ENCODE peak calls at places on chromosomes 3 and 15, in six cellular contexts. Y is fibroblast of lung, K is glutamatergic neuron, S is cardiac muscle cell, G is activated B cell treated with CpG ODN at 0.5 μM for 24 hours, B is left ventricle myocardium inferior. H is an unnamed sample.

GRCh38 chr3:14364580-14365292 is 37.7 kb upstream of the SLC6A6 start:
- DNase-seq in Y (no peak), K (no peak), S (no peak), G (no peak), B (no peak), H (no peak)

GRCh38 chr3:58672880-58673279 is 6.3 kb upstream of the FAM3D start:
- DNase-seq in Y (no peak), K (no peak), S (no peak), G (no peak), B (no peak), H (no peak)

GRCh38 chr15:45458746-45459403 is 63.7 kb downstream of the SLC30A4 start:
- DNase-seq in Y (peak), K (peak), S (peak), G (peak), B (peak), H (peak)

GRCh38 chr3:129233538-129233937 is 15.9 kb upstream of the COPG1 start:
- DNase-seq in Y (no peak), K (no peak), S (no peak), G (peak), B (peak), H (no peak)

GRCh38 chr3:105982207-105982606 is 113.4 kb upstream of the CBLB start:
- DNase-seq in Y (no peak), K (no peak), S (no peak), G (no peak), B (no peak), H (no peak)

GRCh38 chr15:39495871-39496459 is 84.9 kb upstream of the THBS1 start:
- DNase-seq in Y (peak), K (no peak), S (peak), G (no peak), B (no peak), H (no peak)

GRCh38 chr3:197847866-197848401 is 56.9 kb downstream of the LRCH3 start:
- DNase-seq in Y (peak), K (no peak), S (no peak), G (no peak), B (no peak), H (no peak)

GRCh38 chr3:56613016-56613415 is 56.0 kb downstream of the CCDC66 start:
- DNase-seq in Y (no peak), K (no peak), S (no peak), G (no peak), B (no peak), H (no peak)

GRCh38 chr3:45321607-45322391 is 66.6 kb upstream of the LARS2 start:
- DNase-seq in Y (no peak), K (no peak), S (no peak), G (no peak), B (no peak), H (no peak)

GRCh38 chr3:125148836-125149235 is 63.7 kb downstream of the SLC12A8 start:
- DNase-seq in Y (peak), K (no peak), S (no peak), G (no peak), B (peak), H (no peak)

GRCh38 chr15:76401285-76401684 is 64.7 kb downstream of the ISL2 start:
- DNase-seq in Y (peak), K (no peak), S (peak), G (no peak), B (no peak), H (no peak)

GRCh38 chr3:171387047-171387446 is 73.2 kb downstream of the TNIK start:
- DNase-seq in Y (no peak), K (no peak), S (no peak), G (no peak), B (no peak), H (no peak)

GRCh38 chr15:66948294-66948693 is 117.1 kb upstream of the SMAD3 start:
- DNase-seq in Y (peak), K (no peak), S (no peak), G (no peak), B (no peak), H (no peak)

GRCh38 chr3:183553263-183554026 is 2.1 kb downstream of the KLHL6 start:
- DNase-seq in Y (no peak), K (no peak), S (no peak), G (no peak), B (no peak), H (no peak)

GRCh38 chr3:186365202-186365974 is 3.4 kb upstream of the DGKG start:
- DNase-seq in Y (no peak), K (no peak), S (no peak), G (no peak), B (peak), H (no peak)

GRCh38 chr15:55267401-55268053 is 22.1 kb downstream of the RAB27A start:
- DNase-seq in Y (peak), K (no peak), S (peak), G (peak), B (peak), H (no peak)

GRCh38 chr3:113676252-113676651 is 20.2 kb downstream of the USF3 start:
- DNase-seq in Y (no peak), K (no peak), S (no peak), G (no peak), B (no peak), H (no peak)

GRCh38 chr3:160613661-160614060 is 48.3 kb upstream of the KPNA4 start:
- DNase-seq in Y (no peak), K (no peak), S (no peak), G (no peak), B (no peak), H (no peak)

GRCh38 chr3:69212411-69213160 is 90.2 kb upstream of the LMOD3 start:
- DNase-seq in Y (peak), K (no peak), S (peak), G (no peak), B (no peak), H (no peak)

GRCh38 chr3:171057075-171057474 is 30.6 kb upstream of the SLC2A2 start:
- DNase-seq in Y (no peak), K (no peak), S (no peak), G (no peak), B (no peak), H (no peak)

GRCh38 chr3:14039149-14039548 is 85.5 kb downstream of the CHCHD4 start:
- DNase-seq in Y (no peak), K (no peak), S (no peak), G (no peak), B (no peak), H (no peak)

GRCh38 chr15:32706704-32707103 is 11.1 kb upstream of the GREM1 start:
- DNase-seq in Y (peak), K (no peak), S (no peak), G (no peak), B (no peak), H (no peak)

GRCh38 chr3:37904614-37905047 is 43.0 kb downstream of the CTDSPL start:
- DNase-seq in Y (peak), K (no peak), S (peak), G (no peak), B (no peak), H (no peak)

GRCh38 chr15:71647479-71647792 is 162.9 kb upstream of the NR2E3 start:
- DNase-seq in Y (peak), K (no peak), S (no peak), G (no peak), B (no peak), H (no peak)

GRCh38 chr3:138774529-138775253 is 60.0 kb downstream of the PIK3CB start:
- DNase-seq in Y (peak), K (no peak), S (peak), G (no peak), B (no peak), H (no peak)

GRCh38 chr15:98433856-98434255 is 214.5 kb upstream of the IGF1R start:
- DNase-seq in Y (no peak), K (no peak), S (no peak), G (no peak), B (no peak), H (no peak)

GRCh38 chr3:58645726-58646125 is 20.8 kb downstream of the FAM3D start:
- DNase-seq in Y (no peak), K (no peak), S (no peak), G (no peak), B (no peak), H (no peak)

GRCh38 chr15:66819084-66819483 is 117.0 kb downstream of the SMAD6 start:
- DNase-seq in Y (no peak), K (no peak), S (no peak), G (no peak), B (no peak), H (no peak)

GRCh38 chr3:70281663-70282062 is 30.8 kb downstream of the MDFIC2 start:
- DNase-seq in Y (no peak), K (no peak), S (no peak), G (no peak), B (no peak), H (no peak)

GRCh38 chr15:40968290-40969085 is 15.2 kb downstream of the CHAC1 start:
- DNase-seq in Y (no peak), K (no peak), S (no peak), G (no peak), B (no peak), H (no peak)

GRCh38 chr3:42056840-42057239 is 34.3 kb upstream of the TRAK1 start:
- DNase-seq in Y (no peak), K (no peak), S (no peak), G (no peak), B (no peak), H (no peak)

GRCh38 chr3:105785790-105786189 is 83.0 kb downstream of the CBLB start:
- DNase-seq in Y (no peak), K (no peak), S (no peak), G (no peak), B (peak), H (no peak)

GRCh38 chr15:80099246-80099645 is 39.8 kb downstream of the ZFAND6 start:
- DNase-seq in Y (no peak), K (no peak), S (no peak), G (no peak), B (no peak), H (no peak)

GRCh38 chr3:4011136-4011535 is 211.9 kb downstream of the LRRN1 start:
- DNase-seq in Y (no peak), K (no peak), S (no peak), G (no peak), B (no peak), H (no peak)

GRCh38 chr3:147688868-147689267 is 279.7 kb downstream of the ZIC1 start:
- DNase-seq in Y (no peak), K (no peak), S (no peak), G (no peak), B (no peak), H (no peak)
- TF ChIP-seq CTCF in Y (no peak), K (no peak), S (no peak), G (no peak), B (no peak), H (no peak)

GRCh38 chr3:178859386-178859785 is 212.2 kb downstream of the ZMAT3 start:
- DNase-seq in Y (no peak), K (no peak), S (no peak), G (no peak), B (no peak), H (no peak)
- TF ChIP-seq CTCF in Y (no peak), K (no peak), S (no peak), G (no peak), B (no peak), H (no peak)

DNA sequence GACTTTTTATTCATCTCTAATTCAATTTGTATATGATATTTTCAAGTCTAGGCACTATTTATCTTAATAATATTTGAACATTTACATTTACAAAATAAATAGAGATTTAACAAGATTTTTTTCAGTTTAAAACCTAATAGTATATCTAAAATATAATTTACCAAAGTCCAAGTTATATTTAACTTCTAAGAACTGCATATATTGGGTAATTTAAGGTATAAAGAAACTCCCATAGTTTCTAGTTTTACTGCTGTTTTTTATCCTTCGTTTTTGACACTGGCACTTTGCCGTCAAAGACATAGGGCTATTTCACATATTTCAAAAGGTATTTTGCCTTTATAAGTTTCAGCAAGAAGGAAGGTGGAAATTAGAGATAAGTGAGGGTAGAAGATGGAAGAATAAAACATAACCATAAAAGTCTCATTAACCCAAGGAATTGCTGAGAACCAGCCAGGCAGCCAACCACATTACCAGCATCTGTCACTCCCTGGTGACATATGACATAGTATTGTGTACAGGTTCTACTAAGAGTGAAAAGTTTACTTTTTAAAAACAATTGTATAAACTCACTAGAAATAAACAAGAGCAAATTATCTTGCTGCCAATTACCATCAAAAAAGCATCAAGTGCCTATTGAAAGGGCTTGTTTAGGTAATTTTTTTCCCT is 251.5 kb downstream of the NSUN3 start:
- DNase-seq in Y (no peak), K (no peak), S (no peak), G (no peak), B (no peak), H (no peak)
- TF ChIP-seq CTCF in Y (no peak), K (no peak), S (no peak), G (no peak), B (no peak), H (no peak)

GRCh38 chr3:122265937-122266336 is 59.1 kb upstream of the CSTA start:
- DNase-seq in Y (no peak), K (no peak), S (no peak), G (no peak), B (no peak), H (no peak)
- TF ChIP-seq CTCF in Y (no peak), K (no peak), S (no peak), G (no peak), B (no peak), H (no peak)

DNA sequence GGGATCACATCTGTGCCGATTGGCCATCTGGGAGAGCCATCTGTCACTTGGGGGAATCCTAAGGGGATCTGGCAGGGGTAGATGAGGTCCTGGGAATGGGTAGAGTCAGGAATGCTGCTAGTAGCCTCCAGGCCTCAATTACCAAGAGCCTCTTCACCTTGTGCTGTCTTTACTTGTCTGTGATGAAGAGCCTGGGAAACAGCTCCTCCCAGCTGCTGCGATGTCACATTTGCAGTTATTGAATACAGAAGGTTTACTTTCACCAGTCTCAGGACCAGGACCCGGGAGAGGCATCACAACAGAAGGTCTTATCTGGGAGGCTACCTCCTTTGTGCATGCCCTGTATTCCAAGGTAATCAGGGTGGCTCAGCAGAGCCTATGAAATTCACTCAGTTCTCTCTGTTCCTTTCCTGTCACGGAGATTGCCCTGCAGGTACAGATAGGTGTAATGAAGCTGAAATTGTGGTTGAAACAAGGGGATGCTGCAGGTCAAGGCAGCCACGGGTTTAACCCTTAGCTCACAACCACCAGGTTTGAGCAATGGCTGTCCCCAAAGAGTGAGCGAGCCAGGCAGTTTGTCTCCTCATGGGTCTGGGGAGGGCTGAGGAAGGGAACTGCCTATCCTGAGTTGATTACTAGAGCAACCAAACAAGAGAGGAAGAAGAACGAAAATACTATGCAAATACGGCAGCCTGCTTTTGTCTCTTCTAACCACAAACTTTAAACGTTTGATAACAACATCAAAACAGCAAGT is 298.9 kb upstream of the RORA start:
- DNase-seq in Y (no peak), K (peak), S (no peak), G (no peak), B (no peak), H (no peak)
- TF ChIP-seq CTCF in Y (no peak), K (no peak), S (no peak), G (no peak), B (no peak), H (no peak)

DNA sequence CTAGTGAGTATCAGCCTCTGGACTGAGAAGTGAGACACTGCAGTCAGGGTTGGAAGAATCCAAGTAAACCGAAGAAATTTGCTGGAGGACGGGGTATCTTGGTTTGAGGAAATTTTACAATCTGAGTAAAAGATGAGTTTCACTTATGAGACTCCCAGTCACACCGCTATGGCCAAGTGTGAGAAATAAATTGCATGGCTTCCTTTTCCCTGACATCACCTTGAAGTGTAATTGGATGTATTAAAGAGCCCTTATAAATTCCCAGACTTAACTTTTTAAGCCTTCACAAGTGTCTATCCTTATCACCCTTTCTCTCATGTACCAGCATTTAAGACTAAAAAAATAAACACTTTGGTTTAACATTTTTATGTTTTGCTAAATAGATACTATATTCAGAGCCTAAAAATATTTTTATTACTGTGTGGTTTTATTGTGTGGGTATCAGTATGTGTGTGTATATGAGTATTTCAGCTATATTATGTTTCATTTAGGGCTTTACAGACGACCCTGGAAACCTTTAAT is 23.8 kb downstream of the USP3 start:
- DNase-seq in Y (no peak), K (no peak), S (no peak), G (no peak), B (no peak), H (no peak)
- TF ChIP-seq CTCF in Y (no peak), K (no peak), S (no peak), G (no peak), B (no peak), H (no peak)

DNA sequence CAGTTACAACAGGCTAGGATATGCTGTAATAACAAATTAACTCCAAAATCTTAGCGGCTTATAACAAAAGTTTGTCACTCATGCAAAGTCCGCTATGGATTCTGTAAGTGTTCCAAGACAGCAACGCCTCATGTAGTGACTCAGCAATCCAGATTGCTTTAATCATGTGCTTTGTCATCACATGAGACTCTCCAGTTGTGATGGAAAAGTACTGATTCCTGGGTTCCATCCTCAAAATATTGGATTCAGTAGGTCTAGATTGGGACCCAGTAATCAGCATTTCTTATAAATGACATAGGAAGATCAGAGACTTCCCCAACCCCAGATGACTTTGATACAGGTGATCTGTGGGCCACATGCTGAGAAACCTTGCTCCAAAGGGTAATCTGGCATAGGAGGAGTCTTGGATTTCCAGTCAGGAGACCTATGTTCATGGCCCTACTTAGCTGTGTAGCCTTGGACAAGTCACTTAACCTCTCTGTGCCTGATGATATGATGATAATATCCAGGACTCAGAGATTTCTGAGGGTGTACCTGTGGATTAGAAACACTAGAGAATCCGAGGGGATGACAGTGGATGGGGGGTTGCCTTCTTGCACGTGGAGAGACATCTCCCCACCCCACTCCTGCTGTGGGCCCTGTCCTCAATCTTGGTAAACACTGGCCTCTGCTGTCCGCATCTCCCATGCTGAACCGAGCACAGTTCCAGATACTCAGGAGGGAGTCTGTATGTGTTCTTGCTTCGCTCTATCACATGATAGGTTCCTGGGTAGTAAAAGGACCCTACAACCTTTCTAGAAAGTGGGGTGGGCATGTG is 65.5 kb downstream of the CORO2B start:
- DNase-seq in Y (peak), K (no peak), S (peak), G (no peak), B (no peak), H (no peak)
- TF ChIP-seq CTCF in Y (no peak), K (no peak), S (peak), G (no peak), B (peak), H (no peak)

GRCh38 chr3:43957553-43957952 is 266.8 kb downstream of the ABHD5 start:
- DNase-seq in Y (no peak), K (no peak), S (no peak), G (no peak), B (no peak), H (no peak)

GRCh38 chr3:43958005-43958770 is 267.4 kb downstream of the ABHD5 start:
- DNase-seq in Y (no peak), K (no peak), S (peak), G (no peak), B (no peak), H (no peak)

GRCh38 chr3:43959498-43960447 is 269.0 kb downstream of the ABHD5 start:
- DNase-seq in Y (no peak), K (no peak), S (no peak), G (no peak), B (no peak), H (no peak)

GRCh38 chr3:43960448-43960840 is 269.7 kb downstream of the ABHD5 start:
- DNase-seq in Y (peak), K (no peak), S (peak), G (no peak), B (no peak), H (no peak)

DNA sequence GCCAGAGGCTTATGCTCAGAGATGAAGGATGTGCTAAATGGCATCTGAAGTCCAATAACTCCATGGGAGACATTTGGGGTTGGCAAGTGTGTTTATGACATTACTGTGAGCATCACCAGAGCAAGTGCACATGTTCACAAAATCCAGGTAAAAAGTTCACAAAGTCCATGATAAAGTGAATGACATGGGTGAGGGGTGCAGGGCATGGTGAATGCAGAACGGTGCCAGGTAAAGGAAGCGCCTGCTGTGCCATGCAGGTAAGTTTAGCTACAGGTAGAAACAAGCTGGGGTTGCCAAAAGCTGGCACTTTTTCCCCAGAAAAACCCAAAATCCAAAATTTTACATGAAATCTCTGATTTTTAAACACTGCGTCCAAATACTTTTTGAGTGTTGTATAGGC is 268.2 kb downstream of the ABHD5 start:
- DNase-seq in Y (no peak), K (no peak), S (no peak), G (no peak), B (no peak), H (no peak)
- TF ChIP-seq CTCF in Y (no peak), K (no peak), S (no peak), G (no peak), B (no peak), H (no peak)

GRCh38 chr3:51585871-51586270 is 47.4 kb downstream of the RAD54L2 start:
- DNase-seq in Y (no peak), K (no peak), S (no peak), G (no peak), B (no peak), H (no peak)
- TF ChIP-seq CTCF in Y (no peak), K (no peak), S (no peak), G (no peak), B (no peak), H (no peak)

GRCh38 chr3:11140713-11141104 is 13.6 kb upstream of the HRH1 start:
- DNase-seq in Y (no peak), K (no peak), S (no peak), G (no peak), B (no peak), H (no peak)
- TF ChIP-seq CTCF in Y (no peak), K (no peak), S (no peak), G (no peak), B (no peak), H (no peak)